ENCODE peak calls at places on chromosomes 1 and 21, in five cellular contexts. I is foreskin fibroblast, T is AG10803, O is cardiac muscle cell, C is cardiac fibroblast. H is an unnamed sample.

GRCh38 chr1:61125263-61125662 is 42.9 kb downstream of the NFIA start:
- DNase-seq in I (no peak), T (no peak), O (no peak), C (no peak), H (no peak)

GRCh38 chr1:233304489-233305102 is 9.1 kb upstream of the PCNX2 start:
- DNase-seq in I (peak), T (peak), O (peak), C (peak), H (no peak)

GRCh38 chr1:199083680-199084079 is 444.8 kb downstream of the PTPRC start:
- DNase-seq in I (peak), T (peak), O (no peak), C (peak), H (no peak)

GRCh38 chr1:26861286-26861701 is 1.7 kb upstream of the SFN start:
- DNase-seq in I (peak), T (peak), O (no peak), C (peak), H (no peak)

GRCh38 chr1:199460933-199461332 is 566.6 kb upstream of the NR5A2 start:
- DNase-seq in I (peak), T (no peak), O (no peak), C (peak), H (no peak)

GRCh38 chr1:163844393-163844948 is 522.7 kb downstream of the NUF2 start:
- DNase-seq in I (peak), T (peak), O (no peak), C (peak), H (no peak)

GRCh38 chr1:210328746-210329488 is at the start of gene HHAT:
- DNase-seq in I (peak), T (peak), O (peak), C (peak), H (peak)

GRCh38 chr21:34202553-34203332 is 129.4 kb downstream of the MRPS6 start:
- DNase-seq in I (peak), T (no peak), O (peak), C (no peak), H (peak)

GRCh38 chr1:205535866-205536758 is 31.6 kb downstream of the CDK18 start:
- DNase-seq in I (no peak), T (no peak), O (no peak), C (no peak), H (peak)

GRCh38 chr1:230781596-230781995 is 34.4 kb downstream of the CAPN9 start:
- DNase-seq in I (peak), T (no peak), O (no peak), C (no peak), H (no peak)

GRCh38 chr1:43303477-43304286 is 2.9 kb downstream of the TIE1 start:
- DNase-seq in I (no peak), T (no peak), O (peak), C (no peak), H (peak)

GRCh38 chr1:218468707-218469106 is 123.6 kb downstream of the TGFB2 start:
- DNase-seq in I (no peak), T (no peak), O (no peak), C (no peak), H (no peak)

GRCh38 chr1:181263444-181263843 is 174.9 kb downstream of the IER5 start:
- DNase-seq in I (no peak), T (no peak), O (no peak), C (no peak), H (no peak)

GRCh38 chr1:51569284-51570062 is 47.4 kb upstream of the OSBPL9 start:
- DNase-seq in I (peak), T (peak), O (no peak), C (peak), H (no peak)

GRCh38 chr21:25809013-25809412 is 74.2 kb downstream of the GABPA start:
- DNase-seq in I (peak), T (no peak), O (no peak), C (peak), H (no peak)

GRCh38 chr1:183490932-183491331 is 18.6 kb downstream of the SMG7 start:
- DNase-seq in I (no peak), T (no peak), O (no peak), C (no peak), H (no peak)

GRCh38 chr1:51473716-51474115 is 45.4 kb downstream of the EPS15 start:
- DNase-seq in I (no peak), T (no peak), O (no peak), C (no peak), H (no peak)

GRCh38 chr21:31554511-31555022 is 104.9 kb upstream of the SOD1 start:
- DNase-seq in I (peak), T (no peak), O (no peak), C (peak), H (peak)

GRCh38 chr1:213492161-213493041 is 441.4 kb downstream of the RPS6KC1 start:
- DNase-seq in I (no peak), T (no peak), O (peak), C (no peak), H (no peak)

GRCh38 chr1:28392027-28392652 is 22.6 kb downstream of the PHACTR4 start:
- DNase-seq in I (peak), T (peak), O (no peak), C (peak), H (no peak)

GRCh38 chr1:226474443-226475111 is 66.7 kb upstream of the PARP1 start:
- DNase-seq in I (no peak), T (no peak), O (no peak), C (no peak), H (no peak)

GRCh38 chr1:27555700-27556424 is 48.1 kb downstream of the AHDC1 start:
- DNase-seq in I (no peak), T (peak), O (no peak), C (peak), H (no peak)

GRCh38 chr1:37473431-37474050 is 839 bp upstream of the ZC3H12A start:
- DNase-seq in I (peak), T (peak), O (no peak), C (peak), H (no peak)

GRCh38 chr1:37472281-37472680 is 2.1 kb upstream of the ZC3H12A start:
- DNase-seq in I (no peak), T (no peak), O (no peak), C (no peak), H (no peak)

GRCh38 chr1:37474051-37474696 is at the start of gene ZC3H12A:
- DNase-seq in I (peak), T (peak), O (peak), C (peak), H (peak)

GRCh38 chr1:37471345-37472231 is 2.8 kb upstream of the ZC3H12A start:
- DNase-seq in I (peak), T (peak), O (peak), C (peak), H (peak)

DNA sequence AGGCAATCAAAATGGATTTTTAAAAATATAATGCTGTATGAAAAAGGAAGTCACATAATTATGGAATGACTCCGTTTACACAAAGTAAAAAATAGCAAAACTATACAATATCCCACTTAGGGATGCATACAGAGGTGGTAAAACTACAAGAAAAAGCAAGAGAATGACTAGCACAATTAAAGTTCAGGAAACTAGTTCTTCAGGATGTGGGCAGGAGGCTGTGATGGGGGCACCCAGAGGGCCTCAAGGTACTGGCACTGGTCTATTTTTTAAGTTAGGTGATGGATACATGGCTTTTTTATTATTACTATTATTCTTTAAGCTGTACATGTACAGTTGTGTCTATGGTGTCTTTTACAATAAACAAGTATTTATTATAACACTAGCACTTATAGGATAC is 1.4 kb upstream of the ZC3H12A start:
- DNase-seq in I (no peak), T (no peak), O (no peak), C (no peak), H (no peak)
- H3K4me3 ChIP-seq in I (no peak), T (no peak), O (no peak), C (no peak), H (no peak)

GRCh38 chr1:75796376-75797272 is at the start of gene MSH4:
- DNase-seq in I (no peak), T (no peak), O (no peak), C (peak), H (no peak)

GRCh38 chr1:75795703-75796193 is 934 bp upstream of the MSH4 start:
- DNase-seq in I (no peak), T (no peak), O (no peak), C (peak), H (no peak)

GRCh38 chr1:75794382-75794781 is 2.3 kb upstream of the MSH4 start:
- DNase-seq in I (no peak), T (no peak), O (no peak), C (no peak), H (no peak)

GRCh38 chr1:75791022-75791421 is 5.0 kb downstream of the RABGGTB start:
- DNase-seq in I (no peak), T (no peak), O (no peak), C (peak), H (no peak)

GRCh38 chr1:75792091-75792490 is 4.6 kb upstream of the MSH4 start:
- DNase-seq in I (no peak), T (no peak), O (no peak), C (no peak), H (no peak)
- H3K4me3 ChIP-seq in I (no peak), T (no peak), O (no peak), C (no peak), H (no peak)

GRCh38 chr1:8024329-8024728 is 1.8 kb downstream of the ERRFI1 start:
- DNase-seq in I (no peak), T (no peak), O (no peak), C (peak), H (no peak)

GRCh38 chr1:8023995-8024313 is 2.2 kb downstream of the ERRFI1 start:
- DNase-seq in I (no peak), T (no peak), O (no peak), C (peak), H (no peak)

GRCh38 chr1:8023287-8023994 is 2.7 kb downstream of the ERRFI1 start:
- DNase-seq in I (no peak), T (no peak), O (no peak), C (peak), H (no peak)

GRCh38 chr1:8021676-8022266 is 4.3 kb downstream of the ERRFI1 start:
- DNase-seq in I (no peak), T (no peak), O (no peak), C (peak), H (no peak)

GRCh38 chr1:8022395-8023286 is 3.5 kb downstream of the ERRFI1 start:
- DNase-seq in I (no peak), T (no peak), O (no peak), C (peak), H (no peak)
- H3K4me3 ChIP-seq in I (peak), T (no peak), O (no peak), C (peak), H (peak)

GRCh38 chr1:1207254-1207902 is 986 bp upstream of the TNFRSF18 start:
- DNase-seq in I (no peak), T (no peak), O (no peak), C (no peak), H (no peak)

GRCh38 chr1:1205769-1206375 is 520 bp downstream of the TNFRSF18 start:
- DNase-seq in I (no peak), T (no peak), O (no peak), C (no peak), H (no peak)

GRCh38 chr1:1204998-1205768 is 1.2 kb downstream of the TNFRSF18 start:
- DNase-seq in I (no peak), T (no peak), O (no peak), C (no peak), H (no peak)

GRCh38 chr1:1204425-1204920 is 1.9 kb downstream of the TNFRSF18 start:
- DNase-seq in I (no peak), T (no peak), O (no peak), C (no peak), H (no peak)

DNA sequence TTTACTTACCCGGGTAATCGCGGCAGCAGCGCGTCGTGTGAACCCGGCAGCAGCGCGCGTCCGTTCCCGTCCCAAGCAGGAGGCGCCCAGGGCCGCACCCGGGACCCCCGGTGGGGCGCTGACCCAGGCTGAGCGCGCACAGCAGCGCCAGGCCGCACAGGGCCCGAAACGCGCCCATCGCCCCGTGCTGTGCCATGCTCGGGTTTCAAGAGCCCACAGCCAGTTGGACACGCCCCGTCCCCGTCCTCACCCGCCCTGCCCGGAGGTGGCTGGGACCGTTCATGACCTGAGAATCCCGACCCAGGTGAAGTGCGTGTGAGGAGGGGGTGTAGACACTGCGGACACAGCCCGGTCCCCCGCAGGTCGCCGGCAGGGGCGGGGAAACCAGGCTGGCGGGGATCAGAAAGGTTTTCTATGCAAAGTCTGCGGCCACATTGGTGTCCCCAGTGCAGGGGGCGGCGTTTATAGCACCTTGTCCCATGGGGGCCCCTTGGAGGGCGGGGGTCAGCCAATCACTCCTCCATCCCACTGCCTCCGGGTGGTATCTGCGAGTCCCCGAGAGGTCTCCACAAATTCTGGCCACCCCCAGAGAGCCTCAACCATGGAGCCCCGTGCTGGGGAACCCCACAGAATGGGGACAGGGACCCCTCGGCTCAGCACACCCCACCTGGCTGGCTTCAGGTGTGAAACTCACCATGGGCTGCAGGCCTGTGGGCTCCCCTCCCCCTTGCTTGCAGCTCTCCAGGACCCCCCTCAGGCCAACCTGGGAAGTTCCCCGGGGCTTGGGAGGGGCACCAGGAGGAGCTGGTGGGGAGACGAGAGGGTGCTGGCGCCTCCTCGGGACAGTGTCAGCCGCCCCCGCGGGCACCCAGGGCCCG is at the start of gene TNFRSF18:
- DNase-seq in I (peak), T (no peak), O (peak), C (no peak), H (no peak)
- H3K4me3 ChIP-seq in I (no peak), T (no peak), O (no peak), C (no peak), H (peak)

GRCh38 chr1:222712253-222713090 is at the start of the genes AIDA and BROX:
- DNase-seq in I (peak), T (peak), O (peak), C (peak), H (peak)
- H3K4me3 ChIP-seq in I (peak), T (peak), O (peak), C (peak), H (peak)

DNA sequence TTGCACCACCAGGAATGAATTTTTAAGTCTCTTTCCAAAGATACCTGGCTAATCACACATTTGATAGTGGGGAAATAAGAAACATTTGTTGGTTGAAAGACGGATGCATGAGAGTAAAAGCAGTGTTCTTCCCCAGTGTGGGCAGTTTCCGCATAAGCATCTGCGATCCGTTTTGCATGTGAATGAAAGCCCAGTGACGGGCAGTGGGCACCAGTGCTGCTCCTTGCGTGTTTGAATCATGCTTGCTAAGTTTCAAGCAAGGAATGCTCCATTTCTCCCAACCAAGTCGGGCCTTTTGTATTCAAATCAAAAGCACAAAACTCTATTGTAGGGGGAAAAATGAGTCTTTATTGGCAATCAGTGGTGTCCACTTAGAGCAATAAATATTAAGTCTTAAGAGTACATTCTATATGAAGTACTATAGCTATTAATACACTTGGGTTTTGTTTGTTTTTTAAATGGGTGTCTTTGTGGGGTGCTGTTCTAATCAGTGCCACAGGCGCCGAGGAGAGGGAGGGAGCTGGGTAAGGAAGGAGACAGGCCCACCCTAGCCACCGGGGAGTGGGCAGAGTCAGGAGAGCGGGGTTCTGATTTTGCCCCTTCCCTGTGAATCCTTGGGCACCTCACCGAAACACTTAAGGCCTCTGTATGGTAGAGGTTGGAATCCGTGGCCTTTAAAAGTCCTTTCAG is 750 bp upstream of the PTGFRN start:
- DNase-seq in I (no peak), T (no peak), O (no peak), C (no peak), H (no peak)
- H3K4me3 ChIP-seq in I (peak), T (peak), O (peak), C (peak), H (peak)

DNA sequence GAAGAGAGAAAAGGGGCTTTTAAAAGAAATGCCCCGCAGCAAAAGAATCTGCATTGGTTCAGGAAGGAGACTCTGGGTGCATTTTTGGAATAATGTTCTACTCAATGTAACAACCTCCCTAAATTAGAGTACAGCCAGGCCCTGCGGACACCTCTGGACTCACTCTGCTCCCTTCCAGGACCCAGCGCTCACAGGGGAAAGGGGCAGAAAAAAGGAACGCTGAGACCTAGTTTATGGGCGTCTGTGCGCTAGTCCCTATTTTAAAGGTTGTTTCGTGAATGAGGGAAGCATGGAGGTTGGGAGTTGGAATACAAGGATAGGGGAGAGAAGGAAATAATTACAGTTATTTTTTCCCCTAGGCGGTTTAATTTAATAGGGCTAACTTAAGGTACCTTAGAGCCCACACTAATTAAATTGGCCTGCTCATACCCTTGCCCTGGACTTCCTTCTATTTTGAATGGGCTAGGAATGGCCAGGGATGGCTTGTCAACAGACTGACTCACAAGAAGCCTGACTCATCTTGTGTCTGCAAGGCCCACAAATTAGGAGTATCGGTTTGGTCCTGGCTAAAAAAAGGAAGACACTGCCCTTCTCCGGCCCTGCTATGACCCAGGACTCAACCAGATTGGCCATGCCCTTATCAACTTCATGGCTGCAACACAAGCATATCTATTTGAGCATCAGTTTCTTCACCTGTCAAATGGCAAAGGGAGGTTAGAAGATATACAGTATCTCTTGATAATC is 1.9 kb upstream of the SSBP3 start:
- DNase-seq in I (peak), T (peak), O (no peak), C (peak), H (no peak)
- H3K4me3 ChIP-seq in I (no peak), T (no peak), O (no peak), C (no peak), H (peak)

DNA sequence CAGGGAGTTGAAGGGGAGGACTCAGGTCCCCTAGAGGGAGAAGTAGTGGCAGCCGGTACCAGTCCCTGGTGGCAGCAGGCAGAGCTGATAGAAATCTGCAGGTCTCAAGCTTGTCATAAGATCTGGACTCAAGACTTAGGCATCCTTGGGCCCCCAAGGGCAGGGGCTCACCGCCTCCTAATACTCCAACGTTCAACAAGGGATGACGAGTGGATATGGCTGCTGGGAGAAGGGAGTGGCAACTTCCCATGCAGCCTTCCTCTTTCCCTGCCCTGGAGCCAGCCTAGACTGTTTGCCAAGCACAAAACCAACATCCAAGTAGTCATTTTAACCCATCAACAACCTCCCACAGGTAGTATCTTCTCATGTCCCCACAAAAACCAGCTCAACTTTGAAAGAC is 6.9 kb downstream of the TRABD2B start:
- DNase-seq in I (no peak), T (no peak), O (no peak), C (no peak), H (no peak)
- H3K4me3 ChIP-seq in I (no peak), T (no peak), O (no peak), C (no peak), H (no peak)